ENCODE peak calls at places on chromosome 5, in seven cellular contexts. U, J, N, S, F, X and V are unnamed samples.

GRCh38 chr5:107119656-107120055 is 551.1 kb downstream of the EFNA5 start:
- DNase-seq in U (no peak), S (no peak), F (no peak), X (no peak), N (no peak), J (no peak), V (no peak)

GRCh38 chr5:57177479-57178156 is 3.8 kb downstream of the GPBP1 start:
- DNase-seq in F (no peak), N (no peak), X (no peak), U (no peak), J (no peak), S (no peak), V (no peak)

GRCh38 chr5:149320791-149321330 is 24.4 kb upstream of the GRPEL2 start:
- DNase-seq in U (peak), F (peak), N (peak), J (no peak), X (no peak), S (peak), V (no peak)

GRCh38 chr5:18281947-18282557 is 647.8 kb downstream of the TAF11L14 start:
- DNase-seq in N (no peak), X (no peak), S (no peak), J (no peak), F (no peak), U (peak), V (no peak)

GRCh38 chr5:134466241-134467069 is 54.8 kb upstream of the CDKN2AIPNL start:
- DNase-seq in U (peak), F (peak), N (peak), J (no peak), S (peak), X (peak), V (peak)

GRCh38 chr5:130720355-130720754 is 444.7 kb downstream of the HINT1 start:
- DNase-seq in U (peak), J (no peak), N (no peak), F (no peak), S (no peak), X (no peak), V (no peak)

GRCh38 chr5:125411163-125412050 is 665.0 kb upstream of the ZNF608 start:
- DNase-seq in J (no peak), N (peak), F (no peak), U (peak), S (peak), X (no peak), V (no peak)

GRCh38 chr5:77972545-77973252 is 196.6 kb upstream of the TBCA start:
- DNase-seq in J (no peak), F (peak), N (no peak), S (peak), U (no peak), X (no peak), V (no peak)

GRCh38 chr5:54603372-54603771 is 85.8 kb downstream of the SNX18 start:
- DNase-seq in J (no peak), N (no peak), F (no peak), U (no peak), S (no peak), X (no peak), V (no peak)